ENCODE peak calls at places on chromosomes 6 and 20, in nine cellular contexts. Z is A549; C is naive thymus-derived CD8-positive, alpha-beta T cell; Q is GM10248; B is NCI-H1092 treated with DMSO at 0.1 percent for 48 hours; G is tibial artery; N is NCI-H2029 treated with DMSO at 0.1 percent for 48 hours; A is midbrain; I is body of pancreas. K is an unnamed sample.

GRCh38 chr6:151257984-151258445 is 18.2 kb downstream of the AKAP12 start:
- DNase-seq in C (no peak), N (no peak), A (no peak), Z (no peak), Q (no peak), I (no peak), B (no peak), G (no peak), K (no peak)

GRCh38 chr20:38134427-38135281 is 30.4 kb downstream of the TGM2 start:
- DNase-seq in C (no peak), Z (no peak), B (no peak), A (no peak), I (no peak), G (no peak), N (no peak), Q (no peak), K (peak)

GRCh38 chr6:100633096-100633766 is 168.5 kb upstream of the SIM1 start:
- DNase-seq in C (no peak), G (no peak), B (no peak), I (no peak), A (peak), N (no peak), Q (no peak), Z (peak), K (peak)

GRCh38 chr6:71206086-71206485 is 82.5 kb upstream of the OGFRL1 start:
- DNase-seq in C (no peak), I (no peak), G (no peak), A (no peak), Z (no peak), Q (no peak), N (no peak), B (no peak), K (no peak)

GRCh38 chr6:34359438-34360158 is 32.9 kb downstream of the NUDT3 start:
- DNase-seq in G (no peak), Z (no peak), A (no peak), N (no peak), C (no peak), Q (no peak), I (no peak), B (no peak), K (no peak)

GRCh38 chr6:22764521-22764920 is 195.2 kb downstream of the HDGFL1 start:
- DNase-seq in N (no peak), C (no peak), Q (no peak), I (no peak), G (no peak), Z (no peak), A (no peak), B (no peak), K (no peak)

GRCh38 chr6:15413558-15414257 is 167.8 kb downstream of the JARID2 start:
- DNase-seq in G (no peak), C (no peak), Q (no peak), N (no peak), B (no peak), I (no peak), Z (no peak), A (no peak), K (no peak)

GRCh38 chr6:163706688-163707087 is 292.2 kb downstream of the QKI start:
- DNase-seq in Z (no peak), I (no peak), C (no peak), B (no peak), N (no peak), G (no peak), Q (no peak), A (no peak), K (no peak)

GRCh38 chr6:140538926-140539325 is 1164.5 kb upstream of the CITED2 start:
- DNase-seq in A (no peak), I (no peak), G (no peak), Q (no peak), C (no peak), N (no peak), Z (no peak), B (no peak), K (no peak)

GRCh38 chr6:6006428-6007310 is at the start of gene NRN1:
- DNase-seq in G (no peak), A (no peak), Q (peak), B (peak), C (no peak), N (peak), Z (no peak), I (no peak), K (no peak)

GRCh38 chr6:33172307-33173227 is 19.7 kb downstream of the COL11A2 start:
- DNase-seq in Z (peak), A (no peak), N (no peak), B (no peak), I (peak), C (no peak), Q (peak), G (no peak), K (peak)

GRCh38 chr20:46651091-46651962 is at the start of gene SLC13A3:
- DNase-seq in Q (no peak), Z (no peak), C (no peak), B (no peak), G (no peak), A (peak), N (no peak), I (no peak), K (peak)

GRCh38 chr20:38806855-38807655 is 1.6 kb downstream of the PPP1R16B start:
- DNase-seq in I (no peak), A (peak), N (no peak), C (peak), B (peak), Z (no peak), Q (peak), G (no peak), K (no peak)

GRCh38 chr6:155495011-155495768 is 39.6 kb upstream of the NOX3 start:
- DNase-seq in Q (no peak), C (no peak), A (peak), Z (no peak), B (peak), G (peak), N (no peak), I (peak), K (peak)

GRCh38 chr20:32597714-32598113 is 12.6 kb upstream of the NOL4L start:
- DNase-seq in Z (no peak), B (no peak), Q (no peak), C (no peak), A (no peak), G (no peak), N (no peak), I (no peak), K (no peak)

GRCh38 chr6:137866914-137867684 is at the start of gene TNFAIP3:
- DNase-seq in G (peak), C (peak), A (peak), B (peak), Q (peak), I (peak), Z (peak), N (no peak), K (peak)

K was measured in HepG2.